ENCODE peak calls at places on chromosome 6, in eight cellular contexts. One of them, this sample, is unnamed.

GRCh38 chr6:105981002-105981887 is 104.9 kb upstream of the PRDM1 start:
- DNase-seq in left ventricle myocardium inferior: peak; percentile 16
- DNase-seq in posterior vena cava: peak; percentile 83
- DNase-seq in nephron progenitor cell: peak; percentile 21
- DNase-seq in C1 segment of cervical spinal cord: no peak
- DNase-seq in T-helper 9 cell: peak; percentile 34
- DNase-seq in NCI-H2029: no peak
- DNase-seq in EH: no peak
- DNase-seq in this sample: no peak

GRCh38 chr6:170128811-170129681 is 161.8 kb downstream of the DLL1 start:
- DNase-seq in nephron progenitor cell: no peak
- DNase-seq in T-helper 9 cell: no peak
- DNase-seq in NCI-H2029: no peak
- DNase-seq in C1 segment of cervical spinal cord: no peak
- DNase-seq in EH: no peak
- DNase-seq in posterior vena cava: peak; percentile 68
- DNase-seq in left ventricle myocardium inferior: no peak
- DNase-seq in this sample: no peak

GRCh38 chr6:44078795-44079671 is 48.2 kb downstream of the MRPL14 start:
- DNase-seq in NCI-H2029: no peak
- DNase-seq in T-helper 9 cell: peak; percentile 59
- DNase-seq in nephron progenitor cell: peak; percentile 79
- DNase-seq in left ventricle myocardium inferior: peak; percentile 46
- DNase-seq in EH: peak; percentile 76
- DNase-seq in C1 segment of cervical spinal cord: no peak
- DNase-seq in posterior vena cava: no peak
- DNase-seq in this sample: peak; percentile 75

GRCh38 chr6:93013054-93013453 is 406.3 kb downstream of the EPHA7 start:
- DNase-seq in nephron progenitor cell: no peak
- DNase-seq in posterior vena cava: no peak
- DNase-seq in EH: no peak
- DNase-seq in left ventricle myocardium inferior: no peak
- DNase-seq in NCI-H2029: no peak
- DNase-seq in T-helper 9 cell: no peak
- DNase-seq in C1 segment of cervical spinal cord: no peak
- DNase-seq in this sample: no peak

GRCh38 chr6:25377672-25378071 is 98.5 kb downstream of the CARMIL1 start:
- DNase-seq in T-helper 9 cell: no peak
- DNase-seq in nephron progenitor cell: no peak
- DNase-seq in left ventricle myocardium inferior: no peak
- DNase-seq in EH: no peak
- DNase-seq in C1 segment of cervical spinal cord: no peak
- DNase-seq in NCI-H2029: no peak
- DNase-seq in posterior vena cava: no peak
- DNase-seq in this sample: no peak

GRCh38 chr6:63023726-63024125 is 187.5 kb upstream of the FKBP1C start:
- DNase-seq in EH: no peak
- DNase-seq in C1 segment of cervical spinal cord: no peak
- DNase-seq in left ventricle myocardium inferior: no peak
- DNase-seq in posterior vena cava: no peak
- DNase-seq in nephron progenitor cell: no peak
- DNase-seq in NCI-H2029: no peak
- DNase-seq in T-helper 9 cell: no peak
- DNase-seq in this sample: no peak

GRCh38 chr6:138242987-138243592 is 24.8 kb upstream of the PBOV1 start:
- DNase-seq in EH: no peak
- DNase-seq in nephron progenitor cell: no peak
- DNase-seq in C1 segment of cervical spinal cord: no peak
- DNase-seq in posterior vena cava: no peak
- DNase-seq in left ventricle myocardium inferior: no peak
- DNase-seq in NCI-H2029: no peak
- DNase-seq in T-helper 9 cell: no peak
- DNase-seq in this sample: no peak

GRCh38 chr6:10425973-10426780 is 11.3 kb upstream of the TFAP2A start:
- DNase-seq in EH: peak; percentile 83
- DNase-seq in C1 segment of cervical spinal cord: no peak
- DNase-seq in T-helper 9 cell: no peak
- DNase-seq in posterior vena cava: no peak
- DNase-seq in nephron progenitor cell: peak; percentile 69
- DNase-seq in NCI-H2029: peak; percentile 36
- DNase-seq in left ventricle myocardium inferior: no peak
- DNase-seq in this sample: peak; percentile 82